ENCODE peak calls at places on chromosomes 12 and 14, in seven cellular contexts. X is left lung; D is stimulated activated naive CD8-positive, alpha-beta T cell treated with anti-CD3 and anti-CD28 coated beads, Interleukin-15, amount 100 ng/mL, for 72 hours; E is T-cell; C is activated naive CD8-positive, alpha-beta T cell treated with anti-CD3 and anti-CD28 coated beads, Interleukin-2, amount 50 U/mL, for 24 hours; U is aorta; G is left cardiac atrium. Q is an unnamed sample.

GRCh38 chr12:90174198-90174510 is 465.5 kb upstream of the ATP2B1 start:
- ATAC-seq in X (no peak), D (peak; percentile 88), E (no peak), C (peak; percentile 92), U (no peak), G (no peak), Q (peak; percentile 97)

GRCh38 chr12:57224278-57224972 is 5.1 kb upstream of the SHMT2 start:
- ATAC-seq in X (no peak), D (peak; percentile 18), E (no peak), C (no peak), U (no peak), G (no peak), Q (no peak)

GRCh38 chr12:106585862-106586534 is 3.2 kb downstream of the RFX4 start:
- ATAC-seq in X (no peak), D (no peak), E (no peak), C (no peak), U (no peak), G (no peak), Q (no peak)

GRCh38 chr14:101918125-101918989 is 46.0 kb upstream of the DYNC1H1 start:
- ATAC-seq in X (no peak), D (no peak), E (no peak), C (no peak), U (no peak), G (no peak), Q (no peak)

GRCh38 chr14:105974902-105975301 is 448.5 kb downstream of the TMEM121 start:
- ATAC-seq in X (no peak), D (peak; percentile 98), E (peak; percentile 77), C (peak; percentile 97), U (peak; percentile 26), G (no peak), Q (peak; percentile 52)

GRCh38 chr12:46970636-46971035 is 108.8 kb upstream of the PCED1B start:
- ATAC-seq in X (no peak), D (no peak), E (no peak), C (no peak), U (no peak), G (no peak), Q (no peak)

GRCh38 chr12:50087995-50088394 is 2.9 kb downstream of the SMARCD1 start:
- ATAC-seq in X (no peak), D (no peak), E (no peak), C (no peak), U (no peak), G (no peak), Q (no peak)

GRCh38 chr12:32419520-32419960 is 20.2 kb downstream of the FGD4 start:
- ATAC-seq in X (peak; percentile 85), D (peak; percentile 31), E (no peak), C (peak; percentile 46), U (no peak), G (peak; percentile 34), Q (no peak)

GRCh38 chr12:51183816-51184215 is 10.9 kb upstream of the TFCP2 start:
- ATAC-seq in X (no peak), D (no peak), E (no peak), C (no peak), U (no peak), G (peak; percentile 89), Q (no peak)

Q was measured in activated T-helper 17 cell treated with anti-CD3 and anti-CD28 coated beads, Interleukin-2, amount 50 U/mL, for 72 hours.